ENCODE peak calls at places on chromosomes 11 and 22, in six cellular contexts. J is GM23248, Q is heart right ventricle, W is mesenchymal stem cell, H is left ventricle myocardium inferior, S is thoracic aorta. G is an unnamed sample.
A peak's percentile ranks its signal among the peaks of the same experiment; 100 is the strongest.

GRCh38 chr11:128503231-128503991 is 83.9 kb downstream of the ETS1 start:
- DNase-seq in J (peak; percentile 96), Q (no peak), H (no peak), S (no peak), W (peak; percentile 96), G (peak; percentile 96)

GRCh38 chr11:40841231-40841630 is 618.2 kb downstream of the LRRC4C start:
- DNase-seq in S (no peak), Q (no peak), W (no peak), H (no peak), J (no peak), G (no peak)

GRCh38 chr22:40107756-40108437 is 69.8 kb upstream of the TNRC6B start:
- DNase-seq in S (no peak), Q (no peak), W (peak; percentile 12), J (peak; percentile 90), H (no peak), G (no peak)

GRCh38 chr11:61815790-61816735 is 740 bp downstream of the FADS1 start:
- DNase-seq in W (peak; percentile 80), S (peak; percentile 45), H (peak; percentile 73), J (peak; percentile 85), Q (peak; percentile 73), G (peak; percentile 59)

GRCh38 chr11:66224226-66224850 is 44.1 kb upstream of the RAB1B start:
- DNase-seq in H (no peak), Q (no peak), J (no peak), W (no peak), S (no peak), G (no peak)

GRCh38 chr11:4531666-4532065 is 13.3 kb upstream of the OR52M1 start:
- DNase-seq in W (no peak), S (no peak), Q (no peak), H (no peak), J (no peak), G (no peak)

GRCh38 chr11:7536102-7536501 is 22.3 kb downstream of the PPFIBP2 start:
- DNase-seq in H (no peak), S (no peak), W (no peak), Q (no peak), J (no peak), G (no peak)

GRCh38 chr11:130653838-130654601 is 205.6 kb downstream of the ADAMTS15 start:
- DNase-seq in Q (peak; percentile 85), J (peak; percentile 72), S (peak; percentile 69), H (peak; percentile 86), W (no peak), G (peak; percentile 59)

GRCh38 chr11:2580444-2581050 is 119.2 kb downstream of the KCNQ1OT1 start:
- DNase-seq in W (no peak), S (no peak), J (no peak), Q (peak; percentile 3), H (peak; percentile 9), G (no peak)

GRCh38 chr11:71116435-71117040 is 135.8 kb downstream of the SHANK2 start:
- DNase-seq in J (no peak), W (no peak), H (no peak), Q (no peak), S (no peak), G (no peak)

GRCh38 chr11:64044730-64045386 is 9.1 kb downstream of the FLRT1 start:
- DNase-seq in Q (no peak), W (no peak), J (no peak), H (no peak), S (no peak), G (no peak)

GRCh38 chr11:128323381-128323780 is 264.0 kb downstream of the ETS1 start:
- DNase-seq in S (no peak), Q (no peak), W (peak; percentile 49), J (peak; percentile 60), H (no peak), G (no peak)

GRCh38 chr11:94757037-94757681 is 11.0 kb upstream of the AMOTL1 start:
- DNase-seq in W (no peak), Q (no peak), J (no peak), S (no peak), H (no peak), G (no peak)

GRCh38 chr11:16605440-16605970 is 132.9 kb upstream of the C11orf58 start:
- DNase-seq in H (no peak), J (peak; percentile 39), W (peak; percentile 69), Q (peak; percentile 43), S (no peak), G (no peak)

GRCh38 chr11:46065681-46066080 is 55.6 kb downstream of the PHF21A start:
- DNase-seq in Q (no peak), W (no peak), S (no peak), H (no peak), J (no peak), G (no peak)

GRCh38 chr11:35246725-35247124 is 107.8 kb downstream of the CD44 start:
- DNase-seq in Q (no peak), H (no peak), W (peak; percentile 77), J (peak; percentile 92), S (no peak), G (peak; percentile 41)

GRCh38 chr11:75547617-75548054 is 14.4 kb upstream of the SERPINH1 start:
- DNase-seq in S (no peak), J (peak; percentile 81), H (peak; percentile 61), Q (peak; percentile 59), W (peak; percentile 77), G (peak; percentile 29)

GRCh38 chr11:36364551-36364950 is 68.5 kb downstream of the PRR5L start:
- DNase-seq in Q (no peak), S (no peak), J (peak; percentile 36), W (no peak), H (no peak), G (peak; percentile 62)

GRCh38 chr11:2928605-2929510 is at the start of gene PHLDA2:
- DNase-seq in H (peak; percentile 44), S (no peak), W (peak; percentile 81), Q (peak; percentile 60), J (peak; percentile 92), G (peak; percentile 80)

DNA sequence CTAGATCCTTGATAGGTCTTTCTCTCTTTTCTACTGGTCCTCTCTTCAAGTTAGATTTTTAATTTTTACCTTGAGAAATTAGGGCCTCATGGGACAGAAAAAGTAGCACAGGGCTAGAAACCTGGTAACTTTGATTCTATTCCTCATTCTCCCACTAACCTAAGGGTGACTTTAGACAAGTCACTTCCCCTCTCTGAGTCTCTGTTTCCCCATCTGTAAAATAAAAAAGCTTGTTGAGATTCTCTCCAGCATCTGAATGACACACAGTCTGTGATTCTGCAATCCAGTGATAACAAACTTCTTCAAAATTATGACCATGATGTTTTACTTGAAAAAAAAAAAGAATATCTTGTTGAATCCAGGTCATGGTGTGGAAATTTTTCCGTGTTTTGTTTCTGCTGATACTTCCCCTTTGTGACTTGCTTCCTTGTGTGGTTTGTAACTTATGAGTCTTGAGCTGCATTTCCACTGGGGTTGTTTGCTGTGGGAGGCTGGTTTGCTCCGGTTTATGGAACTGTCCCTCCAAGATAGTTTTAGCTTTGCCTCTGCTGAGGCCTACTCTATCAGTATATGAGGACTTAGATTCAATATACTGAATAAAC is 9.8 kb upstream of the MPEG1 start:
- DNase-seq in H (no peak), S (no peak), J (no peak), W (no peak), Q (no peak), G (no peak)
- H3K4me1 ChIP-seq in H (peaks cover 34% of the 10 kb centered on the region), S (peaks cover 3% of the 10 kb centered on the region), J (peaks cover 22% of the 10 kb centered on the region), W (no peaks in the 10 kb centered on the region), Q (peaks cover 22% of the 10 kb centered on the region), G (no peaks in the 10 kb centered on the region)

DNA sequence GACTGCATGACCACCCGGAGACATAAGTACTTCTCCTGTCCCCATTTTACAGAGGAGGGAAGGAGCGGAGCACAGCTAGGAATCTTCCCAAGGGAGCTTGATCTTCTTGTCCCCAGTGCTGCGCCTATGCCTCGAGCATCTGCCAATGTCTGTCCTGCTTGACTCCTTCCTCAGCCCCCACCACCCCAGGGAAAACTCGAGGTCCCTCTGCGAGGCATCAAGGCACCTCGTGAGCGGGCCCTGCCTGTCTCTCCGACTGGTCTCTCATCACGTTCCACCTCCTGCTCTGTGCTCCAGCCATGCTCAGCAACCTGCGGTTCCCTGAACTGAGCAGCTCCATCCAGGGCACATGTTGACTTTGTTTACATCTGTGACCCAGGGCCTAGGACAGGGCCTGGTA is 2.5 kb downstream of the NCF4 start:
- DNase-seq in J (no peak), H (no peak), Q (no peak), W (no peak), S (no peak), G (no peak)
- H3K4me1 ChIP-seq in J (no peaks in the 10 kb centered on the region), H (no peaks in the 10 kb centered on the region), Q (no peaks in the 10 kb centered on the region), W (peaks cover 2% of the 10 kb centered on the region), S (no peaks in the 10 kb centered on the region), G (no peaks in the 10 kb centered on the region)

GRCh38 chr22:37748659-37749058 is 51.8 kb downstream of the TRIOBP start:
- DNase-seq in S (no peak), W (no peak), H (no peak), J (no peak), Q (no peak), G (no peak)

GRCh38 chr22:37747715-37748100 is 50.9 kb downstream of the TRIOBP start:
- DNase-seq in H (no peak), W (no peak), S (no peak), J (peak; percentile 24), Q (no peak), G (no peak)

GRCh38 chr22:37745548-37746365 is 48.9 kb downstream of the TRIOBP start:
- DNase-seq in Q (peak; percentile 93), W (peak; percentile 90), J (peak; percentile 95), S (peak; percentile 63), H (peak; percentile 95), G (peak; percentile 63)

GRCh38 chr22:37746366-37747089 is 49.7 kb downstream of the TRIOBP start:
- DNase-seq in Q (no peak), J (peak; percentile 64), S (no peak), H (peak; percentile 49), W (no peak), G (no peak)

DNA sequence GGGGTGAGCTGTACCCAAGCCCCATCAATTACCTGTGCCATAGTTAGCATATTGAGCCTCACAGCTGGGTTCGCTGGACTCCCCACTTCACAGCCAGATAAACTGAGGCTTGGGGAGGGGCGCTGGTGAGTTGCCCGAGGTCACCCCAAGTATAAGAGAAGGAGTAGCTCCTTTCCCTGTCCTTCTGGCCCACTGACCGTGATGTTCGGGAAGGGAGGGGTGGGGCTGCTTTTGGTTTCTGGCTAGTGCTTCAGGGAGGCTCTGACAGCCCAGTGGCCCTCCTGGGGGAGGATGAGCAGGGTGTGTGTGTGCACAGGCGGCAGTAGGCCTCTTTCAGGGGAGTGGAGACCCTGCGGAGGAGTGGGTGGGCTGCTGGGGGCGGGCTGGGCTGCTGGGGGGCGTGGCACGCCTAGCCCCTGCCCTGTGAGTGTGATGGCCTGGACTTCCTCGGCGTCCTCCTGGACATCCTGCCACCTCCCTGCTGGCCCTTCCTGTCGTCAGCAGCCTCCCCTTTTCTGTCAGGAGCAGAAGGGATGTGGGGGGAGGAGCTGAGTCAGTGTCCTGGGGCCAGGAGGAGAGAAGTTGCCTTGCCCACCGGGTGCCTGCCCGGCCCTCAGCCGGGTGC is 50.4 kb downstream of the TRIOBP start:
- DNase-seq in H (peak; percentile 54), W (peak; percentile 76), Q (no peak), S (no peak), J (peak; percentile 70), G (peak; percentile 27)
- H3K4me1 ChIP-seq in H (peaks cover 79% of the 10 kb centered on the region), W (peaks cover 71% of the 10 kb centered on the region), Q (peaks cover 76% of the 10 kb centered on the region), S (peaks cover 37% of the 10 kb centered on the region), J (peaks cover 68% of the 10 kb centered on the region), G (peaks cover 71% of the 10 kb centered on the region)

GRCh38 chr22:31630331-31631329 is 31.4 kb downstream of the PISD start:
- DNase-seq in J (peak; percentile 87), H (peak; percentile 82), Q (peak; percentile 82), S (peak; percentile 59), W (peak; percentile 89), G (peak; percentile 60)

GRCh38 chr22:31628969-31629723 is 32.9 kb downstream of the PISD start:
- DNase-seq in S (no peak), W (no peak), Q (no peak), J (no peak), H (no peak), G (no peak)

GRCh38 chr22:31629741-31630184 is 32.3 kb downstream of the PISD start:
- DNase-seq in W (no peak), H (no peak), J (no peak), S (no peak), Q (no peak), G (no peak)

GRCh38 chr22:31628362-31628761 is 33.7 kb downstream of the PISD start:
- DNase-seq in H (no peak), S (no peak), W (no peak), Q (no peak), J (no peak), G (no peak)

GRCh38 chr22:31631381-31631780 is 30.6 kb downstream of the PISD start:
- DNase-seq in H (no peak), S (no peak), Q (no peak), W (no peak), J (peak; percentile 66), G (no peak)
- H3K4me1 ChIP-seq in H (peaks cover 57% of the 10 kb centered on the region), S (peaks cover 11% of the 10 kb centered on the region), Q (peaks cover 44% of the 10 kb centered on the region), W (peaks cover 59% of the 10 kb centered on the region), J (peaks cover 5% of the 10 kb centered on the region), G (peaks cover 16% of the 10 kb centered on the region)

G was measured in astrocyte.